ENCODE peak calls at places on chromosomes 6 and 20, in seven cellular contexts. N is HTR-8/SVneo, I is NT2/D1, Z is left ventricle myocardium inferior, Y is T-helper 9 cell, W is NCI-H2081, F is GM20000. O is an unnamed sample.

GRCh38 chr6:85714893-85715530 is 72.3 kb upstream of the SYNCRIP start:
- DNase-seq in Z (no peak), I (no peak), W (no peak), Y (no peak), F (no peak), N (no peak), O (no peak)

GRCh38 chr6:139181236-139181635 is 46.4 kb downstream of the HECA start:
- DNase-seq in I (no peak), W (no peak), N (no peak), F (no peak), Y (no peak), Z (no peak), O (no peak)

GRCh38 chr6:165606740-165607008 is 56.4 kb downstream of the PDE10A start:
- DNase-seq in Y (no peak), Z (no peak), W (no peak), N (no peak), I (no peak), F (no peak), O (no peak)

GRCh38 chr20:19275630-19276071 is 63.2 kb downstream of the SLC24A3 start:
- DNase-seq in Y (no peak), I (no peak), F (no peak), Z (peak), N (no peak), W (peak), O (peak)

GRCh38 chr6:160782228-160782627 is 80.2 kb downstream of the PLG start:
- DNase-seq in F (no peak), Y (no peak), I (no peak), W (no peak), N (no peak), Z (no peak), O (no peak)

GRCh38 chr6:39357998-39358686 is 35.6 kb upstream of the KCNK16 start:
- DNase-seq in I (no peak), Y (no peak), W (peak), N (no peak), F (no peak), Z (no peak), O (peak)

GRCh38 chr6:150883521-150883920 is 18.0 kb downstream of the MTHFD1L start:
- DNase-seq in F (no peak), Y (no peak), W (no peak), N (no peak), I (no peak), Z (no peak), O (no peak)

GRCh38 chr20:45910670-45911485 is 1.1 kb downstream of the PLTP start:
- DNase-seq in I (peak), F (peak), W (peak), Y (peak), N (peak), Z (peak), O (no peak)

GRCh38 chr6:125722886-125723285 is 26.5 kb upstream of the HEY2 start:
- DNase-seq in Y (no peak), N (no peak), Z (no peak), W (no peak), I (no peak), F (no peak), O (no peak)

GRCh38 chr6:109296971-109297372 is 85.3 kb downstream of the CD164 start:
- DNase-seq in Z (no peak), N (no peak), Y (no peak), F (no peak), W (no peak), I (no peak), O (peak)

GRCh38 chr6:90370493-90370959 is 73.9 kb upstream of the BACH2 start:
- DNase-seq in Z (no peak), I (no peak), N (no peak), W (no peak), F (no peak), Y (no peak), O (no peak)

GRCh38 chr6:153790881-153791473 is 248.1 kb upstream of the OPRM1 start:
- DNase-seq in N (no peak), Z (no peak), F (no peak), W (peak), I (peak), Y (no peak), O (no peak)

GRCh38 chr20:33373735-33374605 is 27.3 kb downstream of the CDK5RAP1 start:
- DNase-seq in F (no peak), Y (no peak), W (peak), N (no peak), Z (no peak), I (no peak), O (no peak)

GRCh38 chr6:30647039-30647801 is at the start of gene C6orf136:
- DNase-seq in F (peak), I (peak), N (peak), W (peak), Z (peak), Y (peak), O (peak)

GRCh38 chr6:83592770-83593394 is 80.5 kb downstream of the PRSS35 start:
- DNase-seq in N (peak), F (peak), W (no peak), Y (no peak), I (peak), Z (no peak), O (no peak)

GRCh38 chr20:61308171-61308795 is 56.2 kb downstream of the CDH4 start:
- DNase-seq in Z (no peak), I (no peak), N (no peak), W (no peak), Y (no peak), F (no peak), O (no peak)

GRCh38 chr6:1316482-1317220 is 4.8 kb downstream of the FOXQ1 start:
- DNase-seq in I (no peak), F (peak), Z (no peak), W (no peak), Y (no peak), N (no peak), O (no peak)

GRCh38 chr6:27553123-27553904 is 80.4 kb upstream of the ZNF184 start:
- DNase-seq in W (peak), F (peak), I (peak), Y (no peak), N (peak), Z (no peak), O (no peak)

GRCh38 chr20:59825944-59826759 is 107.3 kb downstream of the SYCP2 start:
- DNase-seq in Y (no peak), W (peak), N (no peak), F (no peak), Z (no peak), I (no peak), O (peak)

GRCh38 chr6:16698988-16699868 is 62.0 kb downstream of the ATXN1 start:
- DNase-seq in W (no peak), N (no peak), Z (no peak), F (no peak), Y (no peak), I (no peak), O (no peak)

GRCh38 chr6:27672113-27672799 is 199.4 kb upstream of the ZNF184 start:
- DNase-seq in I (no peak), Z (no peak), Y (no peak), F (peak), W (peak), N (peak), O (no peak)

GRCh38 chr20:59006864-59007757 is at the start of gene CTSZ:
- DNase-seq in Y (peak), N (peak), Z (peak), W (no peak), F (peak), I (peak), O (no peak)

GRCh38 chr20:19903168-19903676 is 113.9 kb upstream of the NAA20 start:
- DNase-seq in I (no peak), Y (no peak), Z (no peak), F (peak), W (peak), N (no peak), O (peak)